ENCODE peak calls at places on chromosomes 11 and 22, in six cellular contexts. P, A, V, S, R and K are unnamed samples. For H3K36me3, the result is how much of the 10 kb centered on the place peaks cover.

GRCh38 chr11:692824-693414 is 2.1 kb downstream of the DEAF1 start:
- DNase-seq in P (no peak), A (no peak), V (no peak), S (no peak), R (no peak), K (no peak)

GRCh38 chr11:67562951-67563350 is 20.7 kb upstream of the GSTP1 start:
- DNase-seq in P (no peak), A (no peak), V (no peak), S (no peak), R (no peak), K (no peak)

GRCh38 chr22:47802446-47802845 is 1040.0 kb downstream of the TBC1D22A start:
- DNase-seq in P (no peak), A (no peak), V (no peak), S (no peak), R (no peak), K (no peak)

GRCh38 chr11:97069160-97069559 is 679.3 kb downstream of the JRKL start:
- DNase-seq in P (no peak), A (no peak), V (no peak), S (no peak), R (no peak), K (no peak)

GRCh38 chr11:32531528-32531927 is 52.1 kb upstream of the EIF3M start:
- DNase-seq in P (no peak), A (no peak), V (no peak), S (no peak), R (no peak), K (no peak)

GRCh38 chr11:127925430-127925829 is 661.9 kb downstream of the ETS1 start:
- DNase-seq in P (no peak), A (no peak), V (no peak), S (no peak), R (no peak), K (no peak)

GRCh38 chr11:35802672-35803071 is 140.1 kb downstream of the TRIM44 start:
- DNase-seq in P (no peak), A (no peak), V (no peak), S (no peak), R (no peak), K (no peak)

GRCh38 chr11:129023968-129024676 is 81.5 kb upstream of the TP53AIP1 start:
- DNase-seq in P (no peak), A (no peak), V (peak), S (peak), R (peak), K (peak)

GRCh38 chr11:117231637-117232021 is 244 bp downstream of the PCSK7 start:
- DNase-seq in P (no peak), A (no peak), V (no peak), S (no peak), R (no peak), K (no peak)

GRCh38 chr22:50293441-50294318 is 13.8 kb downstream of the PLXNB2 start:
- DNase-seq in P (peak), A (peak), V (peak), S (no peak), R (peak), K (peak)
- H3K27ac ChIP-seq in P (peak), A (peak), V (peak), S (peak), R (peak), K (peak)

DNA sequence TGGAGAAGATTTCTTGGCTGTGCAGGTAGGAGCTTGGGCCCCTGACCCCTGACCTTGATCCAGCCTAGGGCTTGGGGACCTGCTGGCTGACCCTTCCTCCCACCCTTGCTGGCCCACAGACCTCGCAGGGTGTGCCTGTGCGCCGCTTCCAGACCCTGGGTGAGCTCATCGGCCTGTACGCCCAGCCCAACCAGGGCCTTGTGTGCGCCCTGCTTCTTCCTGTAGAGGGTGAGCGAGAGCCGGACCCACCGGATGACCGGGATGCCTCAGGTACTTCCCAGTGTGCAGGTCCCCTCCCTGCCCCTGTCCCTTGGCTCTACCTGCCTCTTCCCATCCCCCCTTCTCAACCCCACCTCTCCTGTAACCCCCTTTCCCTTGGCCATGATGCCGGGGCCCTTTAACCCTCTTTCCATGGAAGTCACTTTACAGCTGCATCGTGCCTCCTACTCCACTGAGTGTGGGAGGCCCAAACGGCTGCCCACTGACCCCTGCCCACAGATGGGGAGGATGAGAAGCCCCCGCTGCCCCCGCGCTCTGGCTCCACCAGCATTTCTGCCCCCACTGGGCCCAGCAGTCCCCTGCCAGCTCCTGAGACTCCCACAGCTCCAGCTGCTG is 3.8 kb downstream of the INPPL1 start:
- DNase-seq in P (peak), A (no peak), V (no peak), S (no peak), R (peak), K (no peak)
- H3K36me3 ChIP-seq in P (half or more), A (half or more), V (under half), S (under half), R (under half), K (under half)

DNA sequence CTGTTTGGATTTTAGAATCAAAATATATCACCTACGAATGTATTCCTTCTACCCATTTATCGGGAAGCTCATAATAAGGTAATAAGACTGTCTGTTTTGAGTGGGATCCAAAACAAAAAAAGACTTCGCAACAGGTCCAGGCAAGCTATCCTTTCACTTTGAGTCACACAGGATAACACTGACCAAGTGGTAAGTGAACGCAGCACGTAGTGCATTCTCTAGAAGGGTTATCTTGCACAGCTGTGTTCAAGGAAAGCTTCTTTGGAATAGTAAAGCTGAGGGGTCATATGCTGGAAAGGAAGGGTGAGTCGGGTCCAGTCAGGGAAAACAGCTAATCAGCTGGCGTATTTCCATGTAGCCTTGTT is 22.3 kb upstream of the NRGN start:
- DNase-seq in P (no peak), A (no peak), V (no peak), S (no peak), R (no peak), K (no peak)
- H3K4me3 ChIP-seq in P (peak), A (peak), V (no peak), S (no peak), R (peak), K (peak)

GRCh38 chr22:37898441-37899181 is 7.5 kb upstream of the MICALL1 start:
- DNase-seq in P (peak), A (no peak), V (peak), S (no peak), R (no peak), K (peak)

GRCh38 chr22:37896181-37896592 is 9.9 kb upstream of the MICALL1 start:
- DNase-seq in P (no peak), A (no peak), V (no peak), S (no peak), R (no peak), K (no peak)

GRCh38 chr22:37896939-37897338 is 9.2 kb upstream of the MICALL1 start:
- DNase-seq in P (no peak), A (no peak), V (no peak), S (no peak), R (no peak), K (no peak)

GRCh38 chr22:37894939-37895670 is 11.0 kb upstream of the MICALL1 start:
- DNase-seq in P (no peak), A (no peak), V (peak), S (no peak), R (no peak), K (no peak)

DNA sequence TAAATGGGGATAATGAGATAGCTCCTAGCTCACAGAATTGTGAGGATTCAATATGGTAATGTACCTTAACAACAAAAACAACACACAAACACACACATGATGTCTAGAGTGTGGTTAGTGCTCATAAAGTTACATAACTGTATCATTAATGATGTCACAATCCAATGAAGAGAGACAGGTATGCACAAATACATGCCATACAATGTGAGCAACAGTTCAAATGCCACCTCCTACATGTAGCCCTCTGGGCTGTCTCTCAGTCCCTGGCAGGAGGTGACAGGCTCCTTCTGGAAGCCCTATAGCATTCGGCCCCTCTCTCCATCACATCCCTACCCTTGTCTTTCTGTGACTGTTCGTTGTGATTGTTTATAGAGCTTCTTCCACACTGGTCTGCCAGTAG is 8.3 kb upstream of the MICALL1 start:
- DNase-seq in P (no peak), A (no peak), V (no peak), S (no peak), R (no peak), K (no peak)
- H3K27ac ChIP-seq in P (no peak), A (no peak), V (no peak), S (peak), R (no peak), K (peak)

GRCh38 chr22:41091139-41092022 is 1.0 kb upstream of the EP300 start:
- DNase-seq in P (peak), A (peak), V (peak), S (peak), R (peak), K (peak)

GRCh38 chr22:41092847-41093371 is 517 bp downstream of the EP300 start:
- DNase-seq in P (peak), A (no peak), V (peak), S (no peak), R (no peak), K (peak)

GRCh38 chr22:41096391-41096790 is 4.0 kb downstream of the EP300 start:
- DNase-seq in P (no peak), A (no peak), V (no peak), S (no peak), R (no peak), K (no peak)

GRCh38 chr22:41092023-41092817 is at the start of gene EP300:
- DNase-seq in P (peak), A (peak), V (peak), S (peak), R (peak), K (peak)

GRCh38 chr22:41094036-41094435 is 1.6 kb downstream of the EP300 start:
- DNase-seq in P (no peak), A (no peak), V (peak), S (no peak), R (no peak), K (no peak)
- H3K36me3 ChIP-seq in P (under half), A (under half), V (under half), S (under half), R (under half), K (under half)